ENCODE peak calls at places on chromosomes 3 and 15, in five cellular contexts. L, R, B, O and I are unnamed samples. For H3K27me3 and H3K4me1, the result is how much of the 10 kb centered on the place peaks cover.

GRCh38 chr3:196164576-196164975 is 46.6 kb downstream of the ZDHHC19 start:
- DNase-seq in O (no peak), B (no peak), L (no peak), R (no peak), I (no peak)

GRCh38 chr3:110378481-110378880 is 693.1 kb upstream of the NECTIN3 start:
- DNase-seq in L (no peak), O (no peak), R (peak), B (no peak), I (peak)

GRCh38 chr3:112007641-112008040 is 8.9 kb downstream of the TAGLN3 start:
- DNase-seq in L (no peak), R (peak), B (no peak), O (no peak), I (peak)

GRCh38 chr3:14550651-14551611 is 10.8 kb upstream of the GRIP2 start:
- DNase-seq in O (peak), B (no peak), L (no peak), R (no peak), I (no peak)

GRCh38 chr3:42733501-42734262 is 31.1 kb upstream of the HHATL start:
- DNase-seq in B (no peak), O (no peak), L (no peak), R (no peak), I (no peak)

GRCh38 chr3:182533394-182533793 is 259.9 kb upstream of the ATP11B start:
- DNase-seq in B (no peak), O (no peak), R (no peak), L (no peak), I (no peak)

GRCh38 chr3:18134386-18135082 is 290.6 kb downstream of the SATB1 start:
- DNase-seq in B (no peak), L (no peak), O (no peak), R (peak), I (peak)

GRCh38 chr15:73968461-73968860 is 23.6 kb downstream of the STOML1 start:
- DNase-seq in O (no peak), R (no peak), B (no peak), L (no peak), I (no peak)

GRCh38 chr15:77417642-77418041 is 2.3 kb downstream of the PEAK1 start:
- DNase-seq in R (peak), O (no peak), L (no peak), B (no peak), I (no peak)

GRCh38 chr15:53665930-53666329 is 93.5 kb downstream of the WDR72 start:
- DNase-seq in L (no peak), O (no peak), R (no peak), B (no peak), I (no peak)

GRCh38 chr3:169241928-169242751 is 421.4 kb downstream of the MECOM start:
- DNase-seq in R (peak), O (peak), B (no peak), L (no peak), I (peak)

GRCh38 chr15:88509321-88509720 is 37.2 kb downstream of the DET1 start:
- DNase-seq in R (no peak), O (no peak), L (no peak), B (no peak), I (no peak)

GRCh38 chr3:32571192-32571485 is 481 bp upstream of the DYNC1LI1 start:
- DNase-seq in O (no peak), L (peak), B (no peak), R (no peak), I (no peak)

GRCh38 chr3:54733615-54734014 is 194.2 kb downstream of the LRTM1 start:
- DNase-seq in R (no peak), B (no peak), O (no peak), L (no peak), I (no peak)

GRCh38 chr3:19155375-19155774 is 7.1 kb downstream of the KCNH8 start:
- DNase-seq in R (no peak), L (no peak), B (no peak), O (no peak), I (no peak)

GRCh38 chr15:26974120-26974780 is 3.3 kb downstream of the GABRG3 start:
- DNase-seq in L (no peak), O (no peak), B (no peak), R (peak), I (peak)

GRCh38 chr15:85543741-85544155 is 163.3 kb downstream of the AKAP13 start:
- DNase-seq in R (peak), B (peak), L (peak), O (peak), I (no peak)

GRCh38 chr3:142888484-142889262 is at the start of gene PCOLCE2:
- DNase-seq in L (no peak), B (no peak), O (peak), R (no peak), I (peak)

GRCh38 chr3:125957674-125958510 is 11.1 kb upstream of the ROPN1B start:
- DNase-seq in L (no peak), B (no peak), R (no peak), O (no peak), I (no peak)

GRCh38 chr3:128369106-128369708 is 97.5 kb downstream of the DNAJB8 start:
- DNase-seq in B (no peak), O (no peak), R (no peak), L (no peak), I (no peak)

GRCh38 chr15:79640206-79640605 is 208.1 kb downstream of the MINAR1 start:
- DNase-seq in L (no peak), R (peak), B (no peak), O (no peak), I (peak)

GRCh38 chr3:110234831-110235230 is 836.8 kb upstream of the NECTIN3 start:
- DNase-seq in B (no peak), R (peak), L (no peak), O (no peak), I (peak)

GRCh38 chr3:65473746-65474145 is 565.0 kb downstream of the MAGI1 start:
- DNase-seq in L (no peak), B (no peak), R (peak), O (no peak), I (peak)

GRCh38 chr3:141877911-141878310 is 1.5 kb downstream of the ATP1B3 start:
- DNase-seq in O (no peak), L (no peak), B (peak), R (peak), I (peak)

GRCh38 chr3:151248772-151249366 is 29.5 kb downstream of the P2RY14 start:
- DNase-seq in B (no peak), L (no peak), R (no peak), O (no peak), I (no peak)

GRCh38 chr3:16366581-16366980 is 101.6 kb downstream of the OXNAD1 start:
- DNase-seq in L (no peak), R (no peak), O (no peak), B (no peak), I (no peak)

GRCh38 chr3:124381565-124382333 is 348.5 kb upstream of the UMPS start:
- DNase-seq in B (no peak), O (no peak), L (no peak), R (no peak), I (peak)

GRCh38 chr3:53753518-53754183 is 92.6 kb downstream of the CHDH start:
- DNase-seq in B (no peak), L (no peak), R (no peak), O (no peak), I (no peak)

GRCh38 chr15:68278345-68279217 is 1.0 kb downstream of the FEM1B start:
- DNase-seq in R (peak), O (no peak), L (peak), B (peak), I (peak)

GRCh38 chr3:128714887-128715496 is 11.0 kb upstream of the RAB7A start:
- DNase-seq in R (no peak), L (no peak), B (no peak), O (no peak), I (no peak)

GRCh38 chr3:88038561-88038960 is 20.2 kb downstream of the CGGBP1 start:
- DNase-seq in R (no peak), B (no peak), O (no peak), L (no peak), I (peak)

DNA sequence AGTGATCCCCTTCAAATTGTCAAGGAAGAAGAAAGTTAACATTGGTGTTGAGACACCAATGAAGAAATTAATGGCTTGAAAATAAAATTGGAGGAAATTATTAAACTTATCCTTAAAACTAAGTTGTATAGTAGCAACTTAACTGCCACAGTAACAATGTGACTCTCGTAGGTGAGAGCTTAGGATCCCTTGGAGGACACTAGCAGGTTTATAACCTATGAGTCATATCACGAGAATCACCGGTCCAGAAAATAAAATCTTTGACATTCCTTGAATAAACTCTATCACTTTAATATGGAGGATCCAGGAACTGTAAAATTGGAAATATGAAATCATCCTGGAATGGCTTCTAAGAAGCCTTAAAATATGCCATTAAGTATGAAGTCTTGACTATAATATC is 2.1 kb downstream of the GHSR start:
- DNase-seq in B (no peak), L (no peak), R (no peak), O (no peak), I (no peak)
- H3K27me3 ChIP-seq in B (under half), L (under half), R (under half), O (under half), I (half or more)

GRCh38 chr15:41945221-41945620 is 27.1 kb downstream of the EHD4 start:
- DNase-seq in R (no peak), B (no peak), O (no peak), L (no peak), I (no peak)
- H3K4me1 ChIP-seq in R (under half), B (under half), O (under half), L (under half), I (under half)

DNA sequence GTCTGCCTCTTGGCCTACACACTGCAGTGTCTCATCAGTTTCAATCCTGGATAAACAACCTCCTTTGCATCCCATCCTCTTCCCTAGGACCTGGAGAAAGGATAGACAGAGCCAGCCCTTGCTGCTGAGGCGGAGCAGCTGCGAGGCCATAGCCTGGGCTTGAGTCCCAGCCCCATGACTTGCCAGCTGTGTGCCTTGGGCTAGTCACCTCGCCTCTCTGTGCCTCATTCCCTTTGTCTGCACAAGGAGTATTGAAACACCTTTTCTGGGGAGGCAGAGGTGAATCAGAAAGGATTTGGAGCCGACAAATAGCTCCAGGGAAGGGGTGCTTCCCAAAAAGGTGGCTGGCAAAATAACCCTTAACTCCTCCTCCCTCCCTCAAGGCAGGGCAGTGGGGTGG is 65.0 kb upstream of the SLC6A1 start:
- DNase-seq in B (no peak), R (no peak), O (no peak), L (no peak), I (no peak)
- H3K27me3 ChIP-seq in B (under half), R (under half), O (under half), L (under half), I (under half)

DNA sequence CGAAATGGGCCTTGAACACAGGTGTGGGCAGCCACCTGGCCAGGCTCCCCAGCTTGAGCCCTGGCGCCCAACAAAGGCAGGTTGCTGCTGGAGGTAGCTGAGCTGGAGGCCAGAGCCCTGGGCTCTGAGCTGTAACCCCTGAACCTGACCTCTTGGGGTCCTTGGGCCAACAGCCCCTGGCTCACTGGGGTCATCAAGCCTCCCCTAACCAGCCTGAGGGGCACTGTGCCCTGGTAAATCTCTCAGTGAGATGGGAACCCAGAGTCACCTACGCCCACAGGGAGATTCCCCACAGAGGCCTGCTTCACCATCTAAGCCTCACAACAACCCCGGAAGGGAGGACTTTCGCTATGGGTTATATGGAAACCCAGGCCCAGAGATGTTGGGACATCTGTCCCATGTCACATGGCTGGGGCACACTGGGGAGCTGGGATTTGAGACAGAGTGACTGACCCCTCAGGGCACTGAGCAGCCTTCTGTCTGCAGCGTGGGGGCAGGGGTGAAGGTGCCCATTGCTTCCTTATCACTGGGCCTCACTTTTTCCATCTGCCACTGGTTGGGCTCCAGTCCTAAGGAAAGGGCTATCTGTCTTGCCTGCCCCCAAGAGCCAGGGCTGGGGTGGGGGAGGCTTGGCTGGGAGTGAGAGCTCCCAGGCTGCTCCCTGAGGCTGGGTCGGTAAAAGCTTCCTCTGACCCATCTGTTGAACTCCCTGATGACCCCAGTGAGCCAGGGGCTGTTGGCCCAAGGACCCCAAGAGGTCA is 59.1 kb downstream of the IQSEC1 start:
- DNase-seq in B (no peak), L (peak), R (no peak), O (peak), I (no peak)
- H3K4me1 ChIP-seq in B (under half), L (under half), R (under half), O (under half), I (under half)

DNA sequence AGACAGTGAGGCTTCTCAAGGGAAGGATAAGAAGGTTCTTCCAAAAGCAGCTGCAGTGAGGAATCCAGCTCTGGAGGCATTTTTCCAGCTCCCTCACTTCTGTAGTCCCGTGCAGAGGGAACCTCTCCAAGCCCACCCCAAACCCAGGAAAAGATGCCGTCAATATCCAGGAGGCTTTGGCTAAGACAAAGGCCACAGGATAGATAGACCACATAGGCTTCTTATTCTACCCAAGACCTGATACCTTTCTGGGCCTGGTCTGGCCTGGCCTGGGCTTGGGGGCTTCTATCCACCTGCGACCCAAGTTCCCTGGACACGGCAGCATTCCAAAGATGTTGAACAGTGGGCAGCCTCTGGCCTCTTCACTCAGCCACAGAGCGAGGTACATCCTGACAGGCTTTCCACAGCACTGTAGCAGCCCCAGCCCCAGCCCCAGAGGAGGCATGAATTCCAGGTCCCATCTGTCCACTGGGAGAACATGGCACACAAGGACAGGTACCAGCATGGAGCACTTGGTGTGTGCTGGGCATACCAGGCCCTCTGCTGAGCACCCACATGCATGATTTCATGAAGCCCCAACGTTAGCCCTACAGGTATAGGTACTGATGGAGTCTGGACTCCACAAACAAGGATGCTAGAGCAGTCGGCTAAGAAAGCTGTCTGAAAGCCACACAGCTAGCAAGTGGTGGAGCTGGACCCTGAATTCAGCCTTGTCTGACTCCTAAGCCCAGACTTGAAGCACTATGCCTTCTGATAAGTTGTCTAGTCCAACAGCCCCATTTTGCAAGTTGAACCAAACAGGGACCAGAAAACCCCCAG is 1.3 kb upstream of the SLCO2A1 start:
- DNase-seq in L (no peak), R (no peak), O (no peak), B (peak), I (no peak)
- H3K27me3 ChIP-seq in L (under half), R (under half), O (under half), B (under half), I (under half)

GRCh38 chr15:57028176-57028575 is 109.7 kb downstream of the TCF12 start:
- DNase-seq in R (no peak), O (no peak), L (no peak), B (no peak), I (no peak)
- H3K4me1 ChIP-seq in R (under half), O (under half), L (under half), B (under half), I (under half)

DNA sequence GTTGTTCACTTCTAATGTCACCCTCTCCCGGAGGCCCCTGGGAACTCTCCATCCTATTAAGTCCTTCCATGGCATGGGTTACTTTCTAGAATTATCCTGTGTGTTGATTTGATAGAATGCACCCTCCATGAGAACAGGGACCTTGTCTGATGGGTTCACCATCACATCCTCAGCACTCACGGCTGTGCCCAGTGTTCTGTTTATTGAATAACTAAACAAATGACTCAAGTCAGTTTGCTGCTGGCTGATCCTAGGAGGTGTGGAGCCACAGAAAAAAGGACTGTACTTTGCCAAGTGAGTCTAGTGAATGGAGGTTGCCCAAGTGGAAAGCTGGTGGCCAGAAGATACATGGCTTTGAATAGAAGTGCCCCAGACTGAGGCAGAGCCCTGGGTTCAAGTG is 48.5 kb upstream of the RAB6B start:
- DNase-seq in B (no peak), R (peak), L (no peak), O (no peak), I (peak)
- H3K27me3 ChIP-seq in B (under half), R (under half), L (under half), O (under half), I (under half)

GRCh38 chr15:38662805-38663204 is 98.2 kb upstream of the RASGRP1 start:
- DNase-seq in O (no peak), B (no peak), L (no peak), R (no peak), I (no peak)
- H3K4me1 ChIP-seq in O (under half), B (under half), L (under half), R (under half), I (under half)